ENCODE peak calls at places on chromosomes 6 and 20, in nine cellular contexts. S is GM23248, K is MM.1S, Z is neural progenitor cell, W is GM23338, T is hepatocyte, B is HCT116, L is SK-N-SH, O is OCI-LY7. X is an unnamed sample.

GRCh38 chr6:14441371-14441781 is 323.8 kb downstream of the CD83 start:
- DNase-seq in S (peak; percentile 48), K (no peak), Z (peak; percentile 87), W (no peak), T (no peak), B (no peak), L (no peak), O (no peak), X (no peak)

GRCh38 chr6:146587448-146587847 is 11.3 kb upstream of the ADGB start:
- DNase-seq in S (no peak), K (no peak), Z (no peak), W (no peak), T (no peak), B (no peak), L (no peak), O (no peak), X (no peak)

GRCh38 chr6:87210979-87211378 is 55.6 kb downstream of the ZNF292 start:
- DNase-seq in S (peak; percentile 4), K (no peak), Z (no peak), W (no peak), T (no peak), B (no peak), L (no peak), O (no peak), X (no peak)

GRCh38 chr6:135419162-135419561 is 78.4 kb downstream of the AHI1 start:
- DNase-seq in S (peak; percentile 66), K (no peak), Z (no peak), W (no peak), T (no peak), B (no peak), L (no peak), O (no peak), X (no peak)

GRCh38 chr6:153503810-153504209 is 372.7 kb upstream of the RGS17 start:
- DNase-seq in S (peak; percentile 3), K (no peak), Z (peak; percentile 51), W (peak; percentile 87), T (no peak), B (peak; percentile 32), L (no peak), O (peak; percentile 12), X (peak; percentile 12)

GRCh38 chr6:125197795-125198269 is 44.3 kb downstream of the TPD52L1 start:
- DNase-seq in S (peak; percentile 72), K (no peak), Z (no peak), W (no peak), T (peak; percentile 67), B (peak; percentile 49), L (no peak), O (no peak), X (peak; percentile 13)

GRCh38 chr20:50464026-50464724 is 46.0 kb upstream of the PTPN1 start:
- DNase-seq in S (peak; percentile 75), K (peak; percentile 42), Z (peak; percentile 83), W (peak; percentile 77), T (peak; percentile 70), B (no peak), L (peak; percentile 81), O (peak; percentile 62), X (peak; percentile 76)

GRCh38 chr6:150236544-150236943 is 93.7 kb downstream of the PPP1R14C start:
- DNase-seq in S (no peak), K (no peak), Z (no peak), W (peak; percentile 13), T (peak; percentile 10), B (no peak), L (no peak), O (no peak), X (no peak)

GRCh38 chr6:75283907-75284284 is 696 bp downstream of the TMEM30A start:
- DNase-seq in S (no peak), K (no peak), Z (peak; percentile 16), W (no peak), T (no peak), B (no peak), L (peak; percentile 11), O (peak; percentile 17), X (no peak)

GRCh38 chr6:148208298-148208697 is 134.3 kb upstream of the SASH1 start:
- DNase-seq in S (no peak), K (no peak), Z (no peak), W (no peak), T (no peak), B (no peak), L (no peak), O (no peak), X (no peak)

GRCh38 chr6:84449220-84449619 is 221.8 kb upstream of the CEP162 start:
- DNase-seq in S (no peak), K (no peak), Z (peak; percentile 18), W (no peak), T (peak; percentile 16), B (no peak), L (no peak), O (no peak), X (no peak)

GRCh38 chr20:46330072-46330763 is 21.9 kb upstream of the CDH22 start:
- DNase-seq in S (no peak), K (no peak), Z (no peak), W (no peak), T (no peak), B (no peak), L (peak; percentile 55), O (no peak), X (no peak)

GRCh38 chr6:106882601-106883518 is 91.7 kb downstream of the CD24 start:
- DNase-seq in S (no peak), K (no peak), Z (no peak), W (no peak), T (no peak), B (no peak), L (no peak), O (no peak), X (peak; percentile 33)

GRCh38 chr6:31465718-31466117 is 32.2 kb upstream of the MICB start:
- DNase-seq in S (no peak), K (peak; percentile 67), Z (no peak), W (no peak), T (no peak), B (no peak), L (no peak), O (no peak), X (no peak)
- H3K4me3 ChIP-seq in S (no peak overlapping the region), K (no peak overlapping the region), Z (no peak overlapping the region), W (no peak overlapping the region), T (no peak overlapping the region), B (no peak overlapping the region), L (no peak overlapping the region), O (no peak overlapping the region), X (no peak overlapping the region)

GRCh38 chr6:132734694-132735236 is 20.9 kb upstream of the VNN1 start:
- DNase-seq in S (peak; percentile 51), K (no peak), Z (no peak), W (peak; percentile 43), T (peak; percentile 37), B (peak; percentile 28), L (no peak), O (no peak), X (peak; percentile 40)

GRCh38 chr6:132733814-132734213 is 20.0 kb upstream of the VNN1 start:
- DNase-seq in S (no peak), K (no peak), Z (no peak), W (no peak), T (no peak), B (no peak), L (no peak), O (no peak), X (no peak)

GRCh38 chr6:132733288-132733687 is 19.4 kb upstream of the VNN1 start:
- DNase-seq in S (no peak), K (no peak), Z (no peak), W (no peak), T (no peak), B (no peak), L (no peak), O (no peak), X (peak; percentile 10)

GRCh38 chr6:132741281-132741680 is 16.4 kb downstream of the VNN2 start:
- DNase-seq in S (no peak), K (no peak), Z (no peak), W (no peak), T (no peak), B (no peak), L (no peak), O (no peak), X (no peak)

GRCh38 chr6:132736239-132736638 is 21.5 kb downstream of the VNN2 start:
- DNase-seq in S (no peak), K (no peak), Z (no peak), W (no peak), T (no peak), B (no peak), L (no peak), O (no peak), X (no peak)
- TF ChIP-seq EZH2phosphoT487 in S (no peak), K (no peak), Z (no peak), W (no peak), T (no peak), B (no peak), L (no peak), O (no peak), X (no peak)

DNA sequence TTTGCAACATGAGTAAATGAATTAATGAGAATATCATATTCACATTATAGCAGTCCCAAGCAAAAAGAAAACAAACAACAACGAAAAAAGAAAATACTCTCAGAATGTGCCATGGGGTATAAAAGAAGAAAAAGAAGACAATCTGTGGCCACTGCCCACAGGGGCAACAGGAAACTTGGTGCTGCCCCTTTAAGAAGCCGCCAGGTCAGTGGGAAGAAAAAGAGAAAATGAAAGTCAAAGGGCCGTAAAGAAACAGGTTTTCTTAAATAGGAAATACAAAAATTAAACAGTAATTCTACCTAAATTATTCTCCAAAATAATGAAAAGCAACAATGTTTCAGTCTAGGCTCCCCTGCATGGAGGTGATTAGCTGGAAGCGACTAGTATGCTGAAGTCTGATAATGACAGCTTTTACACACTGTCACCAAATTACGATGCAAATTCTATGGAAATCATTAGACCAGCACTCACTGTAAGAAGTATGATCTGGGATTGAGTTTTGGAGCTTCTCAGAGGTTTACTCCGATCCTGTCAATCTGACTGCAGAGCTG is 23.6 kb downstream of the GMDS start:
- DNase-seq in S (no peak), K (peak; percentile 29), Z (no peak), W (no peak), T (no peak), B (no peak), L (no peak), O (no peak), X (no peak)
- H3K4me3 ChIP-seq in S (peak overlapping the region; percentile 76), K (peak overlapping the region; percentile 75), Z (no peak overlapping the region), W (no peak overlapping the region), T (no peak overlapping the region), B (no peak overlapping the region), L (no peak overlapping the region), O (no peak overlapping the region), X (no peak overlapping the region)

GRCh38 chr6:139944131-139944530 is 569.7 kb upstream of the CITED2 start:
- DNase-seq in S (no peak), K (no peak), Z (no peak), W (no peak), T (no peak), B (no peak), L (no peak), O (no peak), X (no peak)
- TF ChIP-seq EZH2phosphoT487 in S (no peak), K (no peak), Z (no peak), W (no peak), T (no peak), B (no peak), L (no peak), O (no peak), X (no peak)